ENCODE peak calls at places on chromosomes 6 and 20, in seven cellular contexts. X is HCT116, B is heart left ventricle, P is right lobe of liver, V is HepG2, D is body of pancreas, R is IMR-90. M is an unnamed sample.

GRCh38 chr20:51392625-51393186 is 149.8 kb downstream of the NFATC2 start:
- ATAC-seq in X (no peak), R (no peak), D (no peak), B (no peak), P (no peak), V (no peak), M (no peak)

GRCh38 chr6:151701820-151702562 is 105.5 kb upstream of the ESR1 start:
- ATAC-seq in X (no peak), R (no peak), P (peak; percentile 29), D (no peak), V (no peak), B (no peak), M (no peak)

GRCh38 chr6:111777357-111777756 is 95.9 kb downstream of the FYN start:
- ATAC-seq in R (no peak), P (no peak), B (peak; percentile 51), V (peak; percentile 43), X (peak; percentile 74), D (no peak), M (no peak)

GRCh38 chr6:154800338-154800737 is 67.1 kb downstream of the SCAF8 start:
- ATAC-seq in D (no peak), P (no peak), B (no peak), R (no peak), V (no peak), X (no peak), M (no peak)

GRCh38 chr6:56729719-56730118 is 87.0 kb upstream of the DST start:
- ATAC-seq in P (no peak), D (no peak), X (peak; percentile 22), R (peak; percentile 6), V (no peak), B (no peak), M (no peak)

GRCh38 chr6:127154509-127154908 is 36.0 kb downstream of the RSPO3 start:
- ATAC-seq in D (no peak), B (no peak), X (no peak), P (no peak), V (no peak), R (no peak), M (no peak)

GRCh38 chr6:12335131-12335527 is 45.0 kb downstream of the EDN1 start:
- ATAC-seq in P (no peak), R (no peak), V (no peak), X (no peak), D (no peak), B (no peak), M (no peak)

GRCh38 chr6:25387483-25387882 is 108.3 kb downstream of the CARMIL1 start:
- ATAC-seq in B (no peak), R (no peak), X (no peak), D (no peak), P (no peak), V (no peak), M (no peak)

GRCh38 chr6:116633685-116634084 is 17.4 kb downstream of the RSPH4A start:
- ATAC-seq in P (no peak), V (peak; percentile 64), D (peak; percentile 54), R (no peak), X (peak; percentile 81), B (no peak), M (no peak)

GRCh38 chr20:35467339-35468224 is 12.2 kb downstream of the CEP250 start:
- ATAC-seq in V (peak; percentile 81), P (peak; percentile 19), D (no peak), X (peak; percentile 72), R (peak; percentile 77), B (no peak), M (peak; percentile 74)

GRCh38 chr6:139853302-139853992 is 479.0 kb upstream of the CITED2 start:
- ATAC-seq in D (peak; percentile 58), P (peak; percentile 93), B (no peak), X (no peak), V (peak; percentile 60), R (peak; percentile 57), M (no peak)

GRCh38 chr6:33279257-33279695 is 2.4 kb downstream of the B3GALT4 start:
- ATAC-seq in V (peak; percentile 0), X (no peak), B (no peak), D (no peak), R (no peak), P (peak; percentile 8), M (no peak)
- TF ChIP-seq POLR2A in V (no peak), X (no peak), B (no peak), D (no peak), R (no peak), P (no peak), M (no peak)

DNA sequence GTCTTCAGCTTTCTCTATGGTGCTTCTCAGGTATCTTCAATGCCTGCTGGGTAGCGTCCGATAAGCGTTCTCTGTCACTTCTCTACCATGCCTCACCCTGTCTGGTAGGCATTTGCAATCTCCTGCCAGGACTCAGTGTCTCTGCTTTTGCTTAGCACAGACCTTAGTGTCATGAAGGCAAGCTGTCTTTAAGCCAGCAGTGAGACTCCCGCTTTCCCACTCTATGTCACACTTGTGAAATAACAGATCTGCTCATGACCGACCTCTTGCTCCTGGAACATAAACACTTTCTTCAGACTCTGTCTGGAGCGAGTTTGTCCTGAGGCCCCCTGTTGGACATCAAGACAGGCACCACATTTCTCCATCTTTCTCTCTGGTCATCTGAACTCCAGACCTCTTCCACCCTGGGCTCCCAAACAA is 17.0 kb downstream of the ADGRB3 start:
- ATAC-seq in R (no peak), D (no peak), P (peak; percentile 46), X (no peak), V (peak; percentile 73), B (no peak), M (no peak)
- TF ChIP-seq POLR2A in R (no peak), D (no peak), P (no peak), X (no peak), V (no peak), B (no peak), M (no peak)

GRCh38 chr6:136288566-136289326 is 900 bp downstream of the BCLAF1 start:
- ATAC-seq in R (peak; percentile 60), V (peak; percentile 78), B (peak; percentile 59), D (peak; percentile 43), X (peak; percentile 27), P (peak; percentile 62), M (peak; percentile 55)
- TF ChIP-seq POLR2A in R (peak; percentile 61), V (peak; percentile 51), B (no peak), D (no peak), X (no peak), P (peak; percentile 23), M (peak; percentile 21)

DNA sequence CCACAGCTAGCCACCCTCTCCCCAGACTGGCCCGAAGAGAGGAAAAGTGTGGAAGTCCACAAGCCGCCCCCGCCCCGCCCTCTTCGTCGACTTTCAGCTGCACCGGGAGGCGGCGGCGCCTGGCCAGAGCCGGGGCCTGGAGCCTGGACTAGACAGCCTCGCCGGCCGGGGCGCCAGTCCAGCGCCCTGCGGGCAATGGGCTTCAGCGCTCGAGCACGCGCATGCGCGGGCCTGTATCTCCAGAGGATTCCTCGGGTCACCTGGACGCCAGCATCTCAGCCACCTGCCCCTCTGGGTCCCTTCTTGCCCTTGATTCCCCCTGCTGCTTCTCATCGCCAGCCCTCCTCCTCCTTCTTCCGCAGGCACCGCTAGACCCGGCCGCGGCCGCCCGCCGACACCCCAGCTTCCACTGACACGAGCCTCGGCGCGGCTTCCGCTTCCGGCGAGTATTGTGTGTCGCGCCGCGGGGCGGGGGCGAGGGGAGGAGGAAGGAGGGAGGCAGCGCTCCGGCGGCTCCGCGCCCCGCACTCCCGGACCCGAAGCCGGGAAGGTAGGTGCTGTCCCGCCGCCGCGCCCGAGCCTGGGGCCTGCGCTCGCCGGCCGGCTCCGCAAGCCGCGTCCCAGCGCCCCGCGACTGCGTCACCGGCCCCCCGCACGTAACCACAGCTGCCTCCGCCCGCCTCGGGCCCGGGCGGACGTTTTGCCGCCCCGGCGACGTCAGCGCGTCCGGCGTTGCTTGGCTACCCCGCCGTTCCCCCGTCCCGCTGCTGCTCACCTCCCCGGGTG is at the start of gene TRIM39:
- ATAC-seq in P (peak; percentile 85), D (peak; percentile 85), R (peak; percentile 79), V (peak; percentile 91), B (peak; percentile 92), X (peak; percentile 79), M (peak; percentile 89)
- TF ChIP-seq POLR2A in P (peak; percentile 87), D (peak; percentile 88), R (peak; percentile 83), V (peak; percentile 61), B (no peak), X (no peak), M (peak; percentile 92)

DNA sequence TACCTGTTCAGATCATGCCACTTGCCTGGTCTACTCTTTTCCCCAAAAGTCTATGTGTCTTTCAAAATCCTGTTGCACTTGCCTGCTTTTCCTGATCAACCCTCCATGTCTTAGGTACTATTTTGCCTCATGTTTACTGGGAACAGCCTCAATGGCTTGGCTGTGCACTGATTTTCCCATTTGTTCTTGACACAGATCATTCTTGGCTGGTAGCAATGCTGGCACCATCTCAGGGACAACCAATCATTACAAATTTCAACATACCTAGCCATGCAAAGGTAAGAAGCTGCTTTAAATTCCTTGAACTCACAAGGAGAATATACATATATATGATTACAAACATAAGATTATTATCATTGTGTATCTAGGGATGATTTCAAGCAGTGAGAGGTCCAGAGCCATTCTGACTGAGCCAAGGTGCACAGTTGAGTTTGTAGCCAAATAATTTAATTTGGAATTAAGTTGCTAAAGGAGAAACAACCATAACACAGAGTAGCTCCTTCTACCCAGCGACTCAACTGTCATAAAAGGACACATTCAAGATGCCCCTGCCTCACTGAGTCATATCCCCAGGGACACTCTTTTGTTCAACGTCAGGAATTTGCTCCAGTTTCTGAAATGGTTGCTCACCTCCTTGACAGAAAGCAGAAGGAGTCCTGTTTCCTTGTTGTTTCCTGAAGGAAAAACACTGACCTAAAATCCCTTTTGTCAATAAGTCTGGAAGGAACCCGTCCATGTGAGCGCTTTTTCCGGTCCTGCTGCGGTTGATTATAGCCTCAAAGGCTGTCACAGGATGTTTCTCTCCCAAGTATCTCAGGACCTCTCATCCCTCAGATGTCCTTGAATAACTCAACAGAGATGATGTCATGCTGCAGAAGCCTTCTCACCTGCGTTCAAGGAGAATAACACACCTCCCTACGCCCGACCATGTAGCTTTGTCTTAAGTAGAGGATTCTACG is 113.8 kb upstream of the PLEKHG1 start:
- ATAC-seq in P (peak; percentile 69), V (no peak), D (peak; percentile 56), R (no peak), X (no peak), B (peak; percentile 13), M (no peak)
- TF ChIP-seq POLR2A in P (no peak), V (no peak), D (no peak), R (no peak), X (no peak), B (no peak), M (no peak)

GRCh38 chr20:58911970-58912369 is 59.5 kb downstream of the GNAS start:
- ATAC-seq in P (no peak), X (no peak), D (no peak), B (no peak), R (no peak), V (peak; percentile 30), M (no peak)
- TF ChIP-seq POLR2A in P (no peak), X (no peak), D (no peak), B (no peak), R (no peak), V (no peak), M (no peak)

GRCh38 chr6:31580807-31581437 is 1.3 kb downstream of the LTB start:
- ATAC-seq in D (peak; percentile 92), X (peak; percentile 97), P (peak; percentile 95), R (peak; percentile 99), B (peak; percentile 97), V (peak; percentile 94), M (peak; percentile 97)
- TF ChIP-seq POLR2A in D (peak; percentile 64), X (no peak), P (no peak), R (no peak), B (no peak), V (peak; percentile 53), M (peak; percentile 38)

GRCh38 chr6:16239090-16239797 is 857 bp downstream of the GMPR start:
- ATAC-seq in P (peak; percentile 58), V (peak; percentile 86), X (peak; percentile 42), R (peak; percentile 31), D (peak; percentile 60), B (peak; percentile 81), M (peak; percentile 61)
- TF ChIP-seq POLR2A in P (no peak), V (no peak), X (no peak), R (no peak), D (peak; percentile 64), B (no peak), M (peak; percentile 34)